ENCODE peak calls at places on chromosomes 7 and 10, in nine cellular contexts. A, F, N, U, B, Q, D, O and P are unnamed samples.

GRCh38 chr7:77409739-77410545 is 6.2 kb downstream of the GSAP start:
- DNase-seq in A (peak), F (peak), N (peak), B (peak), O (no peak), D (peak), U (no peak), Q (no peak), P (peak)

GRCh38 chr10:114448897-114449296 is 44.6 kb upstream of the AFAP1L2 start:
- DNase-seq in F (no peak), Q (no peak), D (no peak), N (no peak), U (no peak), B (no peak), O (no peak), A (no peak), P (no peak)

GRCh38 chr10:32985781-32986350 is 27.8 kb upstream of the ITGB1 start:
- DNase-seq in Q (no peak), B (peak), N (no peak), A (peak), U (no peak), F (no peak), O (no peak), D (no peak), P (peak)

GRCh38 chr7:155052982-155053381 is 17.1 kb upstream of the HTR5A start:
- DNase-seq in Q (no peak), N (no peak), B (no peak), A (no peak), U (no peak), O (no peak), F (no peak), D (no peak), P (no peak)

GRCh38 chr7:159130199-159130775 is 14.4 kb downstream of the VIPR2 start:
- DNase-seq in D (no peak), F (no peak), N (no peak), B (no peak), A (no peak), O (no peak), Q (no peak), U (no peak), P (no peak)

GRCh38 chr7:142854505-142855400 is at the start of gene EPHB6:
- DNase-seq in U (peak), O (peak), F (no peak), D (no peak), B (peak), A (peak), Q (peak), N (peak), P (peak)

GRCh38 chr10:28719789-28720436 is 42.6 kb downstream of the BAMBI start:
- DNase-seq in N (peak), B (peak), A (peak), U (no peak), O (no peak), Q (no peak), F (no peak), D (no peak), P (peak)

GRCh38 chr10:13334556-13334955 is 13.5 kb downstream of the SEPHS1 start:
- DNase-seq in A (no peak), F (no peak), D (no peak), U (no peak), O (no peak), B (no peak), Q (no peak), N (no peak), P (no peak)

GRCh38 chr10:114323023-114323422 is 81.3 kb downstream of the AFAP1L2 start:
- DNase-seq in F (no peak), O (no peak), B (no peak), Q (no peak), N (peak), A (peak), D (no peak), U (no peak), P (no peak)

GRCh38 chr7:48875300-48875916 is 48.9 kb upstream of the CDC14C start:
- DNase-seq in F (no peak), N (peak), A (peak), O (peak), Q (peak), U (peak), D (no peak), B (peak), P (peak)

GRCh38 chr7:36311539-36311938 is 78.1 kb upstream of the ANLN start:
- DNase-seq in F (no peak), A (no peak), U (no peak), N (no peak), B (no peak), O (no peak), D (no peak), Q (no peak), P (no peak)

GRCh38 chr10:94483970-94484369 is 61.6 kb upstream of the HELLS start:
- DNase-seq in N (no peak), B (no peak), O (no peak), Q (no peak), A (no peak), D (no peak), U (no peak), F (no peak), P (no peak)
- TF ChIP-seq CTCF in N (no peak), B (no peak), O (no peak), Q (no peak), A (no peak), D (no peak), U (no peak), F (no peak), P (no peak)

GRCh38 chr10:102500621-102501149 is 1.8 kb downstream of the ACTR1A start:
- DNase-seq in O (no peak), N (no peak), A (no peak), D (no peak), B (no peak), U (no peak), Q (no peak), F (no peak), P (no peak)
- H3K4me3 ChIP-seq in O (no peak), N (no peak), A (peak), D (peak), B (peak), U (peak), Q (no peak), F (no peak), P (peak)

GRCh38 chr7:37728747-37729146 is 45.2 kb downstream of the GPR141 start:
- DNase-seq in F (no peak), Q (no peak), D (no peak), U (no peak), N (peak), A (no peak), B (no peak), O (no peak), P (no peak)

GRCh38 chr7:37732880-37733279 is 49.3 kb downstream of the GPR141 start:
- DNase-seq in N (peak), A (no peak), F (no peak), Q (peak), U (no peak), O (no peak), D (no peak), B (no peak), P (no peak)

GRCh38 chr7:37729160-37729559 is 45.6 kb downstream of the GPR141 start:
- DNase-seq in Q (no peak), N (no peak), A (no peak), D (no peak), B (no peak), O (no peak), F (no peak), U (no peak), P (no peak)

GRCh38 chr7:37730489-37730888 is 46.9 kb downstream of the GPR141 start:
- DNase-seq in D (no peak), U (no peak), O (no peak), A (no peak), F (no peak), B (no peak), N (no peak), Q (peak), P (no peak)

DNA sequence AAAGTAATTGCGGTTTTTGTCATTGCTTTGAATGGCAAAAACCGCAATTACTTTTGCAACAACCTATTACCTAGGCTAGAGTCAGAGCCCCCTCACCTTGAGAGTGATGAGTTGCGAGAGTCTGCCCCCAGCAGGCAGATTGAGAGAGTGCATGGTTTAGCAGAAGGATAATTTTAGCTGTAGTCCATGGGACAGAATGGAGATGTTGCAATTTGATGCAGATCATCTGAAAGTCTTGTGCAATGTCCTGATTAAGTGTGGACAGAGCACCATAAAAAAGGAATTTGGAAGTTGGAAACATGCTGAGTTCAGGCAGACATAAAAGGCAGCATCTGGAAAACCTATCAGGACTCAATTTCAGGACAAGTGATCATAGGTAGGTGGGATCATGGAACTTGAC is 48.7 kb downstream of the GPR141 start:
- DNase-seq in Q (peak), D (no peak), A (peak), N (peak), B (peak), U (peak), O (peak), F (no peak), P (peak)
- TF ChIP-seq CTCF in Q (peak), D (no peak), A (peak), N (peak), B (no peak), U (peak), O (peak), F (no peak), P (no peak)

GRCh38 chr7:134547738-134548054 is 1.2 kb upstream of the AKR1B15 start:
- DNase-seq in N (peak), Q (peak), A (peak), D (no peak), F (peak), U (peak), O (peak), B (peak), P (peak)

GRCh38 chr7:134545918-134546317 is 3.0 kb upstream of the AKR1B15 start:
- DNase-seq in N (no peak), B (no peak), F (no peak), D (no peak), Q (no peak), O (no peak), U (no peak), A (no peak), P (no peak)

GRCh38 chr7:134545379-134545778 is 3.5 kb upstream of the AKR1B15 start:
- DNase-seq in U (no peak), N (no peak), B (no peak), A (no peak), F (no peak), O (no peak), D (no peak), Q (no peak), P (no peak)

GRCh38 chr7:134548877-134549276 is at the start of gene AKR1B15:
- DNase-seq in U (peak), A (no peak), F (peak), D (no peak), Q (no peak), B (peak), O (no peak), N (peak), P (peak)

DNA sequence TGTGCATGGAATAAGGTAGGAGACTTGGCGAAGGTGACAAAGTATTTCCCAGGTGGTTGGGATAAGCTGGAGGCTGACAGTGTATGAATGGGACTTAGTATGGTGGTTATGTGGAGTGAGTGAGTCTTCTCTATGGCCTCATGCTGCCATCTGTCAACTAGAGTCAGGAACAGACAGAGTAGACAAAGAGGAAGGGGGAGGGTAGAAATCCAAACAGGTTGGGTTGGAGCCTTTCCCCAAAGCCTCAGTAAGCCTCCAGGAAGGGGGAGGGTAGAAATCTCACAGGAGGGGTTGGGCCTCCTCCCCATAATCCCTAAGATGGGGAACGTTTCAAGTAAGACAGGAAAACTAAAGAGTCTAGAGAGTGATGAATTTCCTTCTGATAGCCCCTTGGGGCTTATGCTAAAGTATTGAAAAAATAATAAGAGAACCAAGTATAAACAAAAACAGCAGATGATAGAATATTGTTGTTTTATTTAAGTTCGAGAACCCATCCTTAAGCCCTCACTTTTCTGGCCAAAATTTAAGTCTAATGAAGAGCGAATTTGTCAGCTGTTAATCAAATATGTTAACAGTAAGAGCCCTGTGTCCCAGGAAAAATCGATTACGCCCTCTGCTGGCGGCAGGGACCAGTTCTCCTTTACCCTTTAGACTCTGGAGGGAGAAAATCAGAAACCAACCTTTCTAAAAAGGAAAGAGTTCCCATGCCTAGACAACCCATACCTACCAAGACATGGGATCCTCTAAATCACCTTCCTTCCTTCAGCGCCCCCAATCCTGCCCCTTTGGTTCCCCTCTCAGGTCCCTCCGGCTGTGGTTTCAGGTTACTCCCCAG is 1.8 kb upstream of the AKR1B15 start:
- DNase-seq in B (peak), D (no peak), A (no peak), F (peak), O (peak), Q (peak), N (peak), U (peak), P (peak)
- H3K4me3 ChIP-seq in B (peak), D (peak), A (peak), F (peak), O (peak), Q (peak), N (peak), U (peak), P (peak)

DNA sequence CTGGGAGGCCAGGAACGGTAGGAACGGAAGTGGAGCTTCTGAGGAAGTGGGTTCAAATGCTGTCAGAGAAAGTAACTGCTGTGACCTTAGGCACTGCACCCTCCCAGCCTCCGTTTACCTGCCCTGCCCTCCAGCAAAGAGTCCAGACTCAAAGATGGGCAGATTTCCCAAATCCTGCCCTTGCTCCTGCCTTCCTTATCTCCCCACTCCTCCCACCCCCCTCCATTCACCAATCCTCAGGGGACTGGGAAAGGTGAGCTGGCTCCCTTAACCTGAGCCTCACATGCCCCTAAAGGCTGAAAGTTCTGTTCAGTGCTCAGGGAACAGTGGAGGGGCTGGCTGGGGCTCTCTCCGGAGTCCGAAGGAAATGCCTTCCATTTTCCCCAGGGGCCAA is 161.6 kb downstream of the SH3PXD2A start:
- DNase-seq in Q (no peak), U (no peak), O (no peak), A (no peak), F (no peak), B (no peak), D (no peak), N (no peak), P (no peak)
- TF ChIP-seq CTCF in Q (no peak), U (no peak), O (no peak), A (no peak), F (no peak), B (no peak), D (no peak), N (no peak), P (no peak)

DNA sequence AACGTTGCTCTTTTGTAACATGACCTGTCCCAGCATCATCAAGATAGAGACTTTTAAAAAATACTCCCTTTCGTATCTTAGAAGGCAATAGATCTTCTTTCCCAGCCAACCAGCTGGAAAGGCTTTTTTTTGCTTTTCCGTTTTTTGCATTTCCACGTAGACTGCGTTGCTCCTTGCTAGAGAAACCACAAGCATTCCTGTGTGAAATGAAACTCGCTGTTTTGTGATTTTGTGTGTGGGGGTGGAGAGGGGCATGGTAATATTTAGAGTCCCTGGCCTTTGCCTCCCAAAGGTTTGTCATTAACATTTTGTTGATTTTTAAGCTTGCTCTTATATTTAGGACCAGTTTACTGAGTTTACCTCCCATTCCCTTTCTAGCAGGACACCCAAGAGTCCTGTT is 243.5 kb downstream of the BICC1 start:
- DNase-seq in D (no peak), O (peak), A (peak), U (no peak), F (no peak), Q (no peak), N (peak), B (peak), P (peak)
- H3K4me3 ChIP-seq in D (peak), O (peak), A (peak), U (peak), F (peak), Q (no peak), N (peak), B (peak), P (peak)

GRCh38 chr10:110499796-110500514 is 2.2 kb downstream of the DUSP5 start:
- DNase-seq in F (no peak), B (no peak), N (no peak), O (no peak), A (no peak), U (no peak), Q (no peak), D (no peak), P (peak)

GRCh38 chr10:110498982-110499795 is 1.5 kb downstream of the DUSP5 start:
- DNase-seq in N (peak), A (peak), B (peak), U (no peak), F (no peak), O (peak), D (no peak), Q (no peak), P (peak)

GRCh38 chr10:110497438-110498086 is at the start of gene DUSP5:
- DNase-seq in B (peak), N (peak), O (peak), Q (peak), D (no peak), U (peak), F (peak), A (peak), P (peak)

GRCh38 chr10:110496553-110497437 is 912 bp upstream of the DUSP5 start:
- DNase-seq in B (no peak), O (no peak), F (no peak), Q (no peak), U (no peak), D (no peak), A (no peak), N (peak), P (peak)

GRCh38 chr10:110498087-110498981 is 627 bp downstream of the DUSP5 start:
- DNase-seq in O (peak), D (no peak), F (no peak), B (peak), Q (no peak), A (peak), N (peak), U (peak), P (peak)
- TF ChIP-seq CTCF in O (no peak), D (peak), F (no peak), B (no peak), Q (no peak), A (no peak), N (no peak), U (peak), P (no peak)